ENCODE peak calls at places on chromosomes 5 and 9, in seven cellular contexts. R, K, B, D, T, O and Q are unnamed samples.

GRCh38 chr9:70043689-70044449 is at the start of gene MAMDC2:
- DNase-seq in R (no peak), K (peak; percentile 70), B (peak; percentile 76), D (peak; percentile 86), T (no peak), O (no peak), Q (peak; percentile 32)

GRCh38 chr5:144134181-144134827 is 36.2 kb downstream of the YIPF5 start:
- DNase-seq in R (no peak), K (no peak), B (no peak), D (no peak), T (no peak), O (no peak), Q (no peak)

GRCh38 chr5:163409384-163409783 is 28.0 kb upstream of the CCNG1 start:
- DNase-seq in R (no peak), K (no peak), B (no peak), D (no peak), T (no peak), O (no peak), Q (no peak)

GRCh38 chr5:175567954-175568353 is 89.6 kb downstream of the SFXN1 start:
- DNase-seq in R (no peak), K (no peak), B (no peak), D (no peak), T (no peak), O (no peak), Q (no peak)

GRCh38 chr9:131678499-131679111 is 61.3 kb downstream of the RAPGEF1 start:
- DNase-seq in R (peak; percentile 72), K (peak; percentile 77), B (peak; percentile 89), D (peak; percentile 77), T (peak; percentile 62), O (peak; percentile 70), Q (no peak)

GRCh38 chr5:112637343-112637742 is 100.3 kb upstream of the APC start:
- DNase-seq in R (no peak), K (no peak), B (no peak), D (no peak), T (no peak), O (no peak), Q (no peak)

GRCh38 chr5:87300744-87301143 is 33.1 kb downstream of the RASA1 start:
- DNase-seq in R (peak; percentile 17), K (no peak), B (no peak), D (no peak), T (no peak), O (peak; percentile 16), Q (no peak)

GRCh38 chr5:132961887-132962286 is 1.5 kb downstream of the AFF4 start:
- DNase-seq in R (peak; percentile 16), K (no peak), B (no peak), D (peak; percentile 3), T (no peak), O (no peak), Q (peak; percentile 24)

GRCh38 chr5:96329886-96330531 is 103.0 kb downstream of the PCSK1 start:
- DNase-seq in R (no peak), K (no peak), B (no peak), D (no peak), T (no peak), O (no peak), Q (no peak)

GRCh38 chr5:173973614-173973969 is 15.4 kb upstream of the C5orf47 start:
- DNase-seq in R (peak; percentile 40), K (peak; percentile 81), B (no peak), D (peak; percentile 80), T (no peak), O (no peak), Q (no peak)

GRCh38 chr9:87498816-87499454 is 1.3 kb downstream of the DAPK1 start:
- DNase-seq in R (no peak), K (no peak), B (no peak), D (no peak), T (no peak), O (no peak), Q (no peak)

GRCh38 chr5:636951-637350 is 24.8 kb downstream of the CEP72 start:
- DNase-seq in R (no peak), K (peak; percentile 45), B (no peak), D (no peak), T (no peak), O (no peak), Q (peak; percentile 10)

GRCh38 chr9:21830589-21830988 is 28.2 kb downstream of the MTAP start:
- DNase-seq in R (no peak), K (no peak), B (no peak), D (no peak), T (no peak), O (no peak), Q (no peak)

GRCh38 chr5:124876983-124877382 is 130.5 kb upstream of the ZNF608 start:
- DNase-seq in R (no peak), K (no peak), B (no peak), D (no peak), T (no peak), O (no peak), Q (no peak)

GRCh38 chr5:132489051-132489770 is 1.4 kb downstream of the IRF1 start:
- DNase-seq in R (no peak), K (peak; percentile 60), B (peak; percentile 56), D (peak; percentile 45), T (no peak), O (no peak), Q (peak; percentile 41)

GRCh38 chr9:90044710-90045151 is 439.9 kb downstream of the GADD45G start:
- DNase-seq in R (no peak), K (no peak), B (no peak), D (no peak), T (no peak), O (no peak), Q (no peak)

GRCh38 chr9:84261082-84261746 is 79.3 kb downstream of the SLC28A3 start:
- DNase-seq in R (peak; percentile 88), K (peak; percentile 89), B (peak; percentile 81), D (peak; percentile 93), T (peak; percentile 37), O (peak; percentile 17), Q (peak; percentile 89)

GRCh38 chr5:127650649-127651048 is 1.8 kb downstream of the CTXN3 start:
- DNase-seq in R (no peak), K (no peak), B (no peak), D (no peak), T (no peak), O (no peak), Q (no peak)

GRCh38 chr5:149765932-149766331 is 35.8 kb downstream of the PPARGC1B start:
- DNase-seq in R (peak; percentile 60), K (no peak), B (no peak), D (no peak), T (no peak), O (no peak), Q (no peak)

GRCh38 chr9:93193373-93193725 is 9.4 kb downstream of the WNK2 start:
- DNase-seq in R (peak; percentile 83), K (no peak), B (no peak), D (no peak), T (no peak), O (no peak), Q (peak; percentile 85)

GRCh38 chr5:10461904-10462542 is 20.3 kb downstream of the ROPN1L start:
- DNase-seq in R (peak; percentile 51), K (no peak), B (no peak), D (peak; percentile 72), T (no peak), O (no peak), Q (no peak)

GRCh38 chr9:31597977-31598376 is 786.5 kb upstream of the ACO1 start:
- DNase-seq in R (peak; percentile 7), K (no peak), B (no peak), D (no peak), T (peak; percentile 45), O (no peak), Q (no peak)

GRCh38 chr9:137305788-137306545 is 3.9 kb upstream of the NRARP start:
- DNase-seq in R (no peak), K (peak; percentile 71), B (no peak), D (peak; percentile 65), T (no peak), O (no peak), Q (no peak)

GRCh38 chr9:137306546-137307254 is 4.6 kb upstream of the NRARP start:
- DNase-seq in R (no peak), K (peak; percentile 63), B (no peak), D (peak; percentile 49), T (no peak), O (no peak), Q (peak; percentile 51)

GRCh38 chr9:137303893-137304382 is 1.9 kb upstream of the NRARP start:
- DNase-seq in R (no peak), K (peak; percentile 64), B (no peak), D (peak; percentile 53), T (no peak), O (no peak), Q (peak; percentile 45)

GRCh38 chr9:137304383-137305059 is 2.5 kb upstream of the NRARP start:
- DNase-seq in R (no peak), K (peak; percentile 65), B (no peak), D (peak; percentile 58), T (no peak), O (no peak), Q (peak; percentile 53)

GRCh38 chr9:137305060-137305787 is 3.2 kb upstream of the NRARP start:
- DNase-seq in R (peak; percentile 75), K (peak; percentile 84), B (no peak), D (peak; percentile 86), T (peak; percentile 42), O (peak; percentile 34), Q (peak; percentile 88)
- H3K4me3 ChIP-seq in R (no peak overlapping the region), K (peak overlapping the region; percentile 27), B (no peak overlapping the region), D (no peak overlapping the region), T (no peak overlapping the region), O (no peak overlapping the region), Q (peak overlapping the region; percentile 33)

GRCh38 chr5:14440598-14441401 is 140.8 kb upstream of the OTULINL start:
- DNase-seq in R (no peak), K (no peak), B (peak; percentile 77), D (peak; percentile 44), T (no peak), O (no peak), Q (peak; percentile 33)
- H3K27ac ChIP-seq in R (peak overlapping the region; percentile 46), K (no peak overlapping the region), B (peak overlapping the region; percentile 69), D (peak overlapping the region; percentile 87), T (no peak overlapping the region), O (no peak overlapping the region), Q (no peak overlapping the region)

GRCh38 chr9:95058121-95058785 is 259.3 kb downstream of the FANCC start:
- DNase-seq in R (no peak), K (no peak), B (no peak), D (no peak), T (no peak), O (no peak), Q (no peak)

GRCh38 chr9:95057121-95057520 is 260.4 kb downstream of the FANCC start:
- DNase-seq in R (no peak), K (no peak), B (no peak), D (no peak), T (no peak), O (no peak), Q (no peak)

GRCh38 chr9:95053611-95054440 is 263.7 kb downstream of the FANCC start:
- DNase-seq in R (no peak), K (no peak), B (no peak), D (peak; percentile 82), T (no peak), O (no peak), Q (no peak)

GRCh38 chr9:95055851-95056551 is 261.5 kb downstream of the FANCC start:
- DNase-seq in R (no peak), K (no peak), B (no peak), D (peak; percentile 58), T (no peak), O (no peak), Q (no peak)

GRCh38 chr9:95055337-95055850 is 262.1 kb downstream of the FANCC start:
- DNase-seq in R (no peak), K (no peak), B (no peak), D (peak; percentile 38), T (no peak), O (no peak), Q (no peak)
- H3K4me3 ChIP-seq in R (no peak overlapping the region), K (peak overlapping the region; percentile 19), B (no peak overlapping the region), D (no peak overlapping the region), T (no peak overlapping the region), O (no peak overlapping the region), Q (no peak overlapping the region)

GRCh38 chr9:108756746-108757490 is 98.9 kb downstream of the ACTL7B start:
- DNase-seq in R (no peak), K (no peak), B (no peak), D (peak; percentile 59), T (no peak), O (no peak), Q (no peak)
- H3K27ac ChIP-seq in R (no peak overlapping the region), K (no peak overlapping the region), B (no peak overlapping the region), D (no peak overlapping the region), T (no peak overlapping the region), O (no peak overlapping the region), Q (no peak overlapping the region)